ENCODE peak calls at places on chromosomes 16 and 17, in five cellular contexts. N is SK-N-SH, L is H1, S is GM12878, X is K562. F is an unnamed sample.

GRCh38 chr17:64653325-64653984 is 8.7 kb downstream of the SMURF2 start:
- DNase-seq in X (no peak), N (no peak), S (no peak), L (no peak), F (no peak)

GRCh38 chr16:53911506-53911905 is 207.6 kb downstream of the FTO start:
- DNase-seq in L (no peak), X (no peak), S (no peak), N (no peak), F (no peak)

GRCh38 chr17:51371732-51372151 is 111.4 kb downstream of the UTP18 start:
- DNase-seq in N (peak), S (peak), L (peak), X (peak), F (peak)

GRCh38 chr17:4433515-4434031 is at the start of gene SPNS3:
- DNase-seq in S (no peak), N (no peak), X (no peak), L (no peak), F (no peak)

GRCh38 chr16:25210758-25211157 is 6.0 kb upstream of the AQP8 start:
- DNase-seq in L (no peak), X (peak), N (no peak), S (no peak), F (no peak)

GRCh38 chr17:79936661-79937434 is 97.6 kb upstream of the CBX4 start:
- DNase-seq in S (no peak), L (no peak), X (no peak), N (no peak), F (no peak)

GRCh38 chr17:3511841-3512511 is 36.2 kb downstream of the ASPA start:
- DNase-seq in L (no peak), N (no peak), S (no peak), X (no peak), F (no peak)

GRCh38 chr16:27720731-27721547 is 171.0 kb downstream of the KATNIP start:
- DNase-seq in S (no peak), L (no peak), N (no peak), X (no peak), F (no peak)

GRCh38 chr16:11613381-11614303 is 26.9 kb upstream of the LITAF start:
- DNase-seq in N (no peak), S (no peak), L (no peak), X (peak), F (peak)

GRCh38 chr17:14840616-14841231 is 424.4 kb downstream of the PMP22 start:
- DNase-seq in S (no peak), X (no peak), L (no peak), N (no peak), F (no peak)

GRCh38 chr17:21330436-21331160 is 45.6 kb upstream of the KCNJ12 start:
- DNase-seq in S (no peak), X (no peak), L (no peak), N (no peak), F (no peak)

GRCh38 chr17:47276868-47277267 is 23.2 kb downstream of the ITGB3 start:
- DNase-seq in N (no peak), X (peak), S (no peak), L (no peak), F (peak)

GRCh38 chr17:19378416-19379293 is at the start of gene MAPK7:
- DNase-seq in L (no peak), S (no peak), X (no peak), N (no peak), F (no peak)

GRCh38 chr16:64621616-64622015 is 500.2 kb downstream of the CDH11 start:
- DNase-seq in S (no peak), X (no peak), N (no peak), L (no peak), F (no peak)

GRCh38 chr17:50262001-50262794 is 12.1 kb upstream of the TMEM92 start:
- DNase-seq in S (no peak), L (no peak), N (no peak), X (no peak), F (no peak)

GRCh38 chr17:75516619-75517276 is 420 bp downstream of the TSEN54 start:
- DNase-seq in S (no peak), N (no peak), X (peak), L (peak), F (no peak)

GRCh38 chr17:27560668-27561067 is 70.3 kb upstream of the LGALS9 start:
- DNase-seq in N (no peak), S (no peak), X (no peak), L (no peak), F (no peak)

GRCh38 chr16:82118749-82119148 is 51.3 kb downstream of the MPHOSPH6 start:
- DNase-seq in L (no peak), X (no peak), N (no peak), S (no peak), F (no peak)

GRCh38 chr16:48053346-48053745 is 102.4 kb downstream of the ABCC12 start:
- DNase-seq in S (no peak), X (no peak), L (peak), N (no peak), F (no peak)

GRCh38 chr17:58308985-58309917 is 19.3 kb downstream of the TSPOAP1 start:
- DNase-seq in L (peak), N (peak), X (no peak), S (no peak), F (no peak)

GRCh38 chr17:80599546-80600305 is 55.1 kb downstream of the RPTOR start:
- DNase-seq in L (no peak), N (no peak), S (no peak), X (peak), F (peak)

GRCh38 chr16:75244844-75245758 is 6.3 kb downstream of the BCAR1 start:
- DNase-seq in L (no peak), S (no peak), X (no peak), N (peak), F (peak)

GRCh38 chr17:66715745-66716156 is 119.2 kb upstream of the CACNG5 start:
- DNase-seq in N (peak), L (no peak), S (peak), X (peak), F (peak)

GRCh38 chr16:67504190-67505021 is 21.1 kb upstream of the AGRP start:
- DNase-seq in X (peak), N (no peak), S (no peak), L (no peak), F (peak)

GRCh38 chr17:61411114-61411943 is 11.7 kb downstream of the TBX2 start:
- DNase-seq in X (no peak), S (no peak), N (peak), L (peak), F (no peak)

GRCh38 chr16:86383488-86384262 is 126.7 kb upstream of the FOXF1 start:
- DNase-seq in S (no peak), X (peak), N (no peak), L (no peak), F (no peak)

GRCh38 chr16:87661561-87661960 is 59.3 kb downstream of the JPH3 start:
- DNase-seq in L (peak), S (no peak), N (no peak), X (peak), F (peak)

GRCh38 chr16:86063696-86064405 is 164.9 kb downstream of the IRF8 start:
- DNase-seq in X (no peak), S (no peak), L (no peak), N (no peak), F (no peak)

GRCh38 chr17:66432558-66432957 is 130.1 kb downstream of the PRKCA start:
- DNase-seq in S (no peak), L (no peak), N (no peak), X (no peak), F (no peak)

GRCh38 chr16:322476-323143 is 29.9 kb downstream of the AXIN1 start:
- DNase-seq in N (no peak), S (no peak), X (no peak), L (no peak), F (no peak)

GRCh38 chr17:73297934-73298861 is 13.6 kb downstream of the CDC42EP4 start:
- DNase-seq in N (peak), L (no peak), X (peak), S (no peak), F (peak)

GRCh38 chr16:79055251-79055972 is 545.1 kb downstream of the MAF start:
- DNase-seq in X (no peak), S (no peak), L (no peak), N (no peak), F (no peak)

GRCh38 chr16:31416371-31416770 is 11.8 kb downstream of the COX6A2 start:
- DNase-seq in X (no peak), L (no peak), N (no peak), S (no peak), F (no peak)

GRCh38 chr17:27389542-27390140 is 66.6 kb upstream of the KSR1 start:
- DNase-seq in N (no peak), X (no peak), L (no peak), S (no peak), F (no peak)

GRCh38 chr17:79538291-79538690 is 72.6 kb downstream of the RBFOX3 start:
- DNase-seq in L (no peak), X (no peak), S (no peak), N (no peak), F (no peak)

GRCh38 chr16:11196286-11196828 is 59.6 kb downstream of the SOCS1 start:
- DNase-seq in X (no peak), S (no peak), L (no peak), N (no peak), F (no peak)

GRCh38 chr17:74467221-74467951 is 952 bp downstream of the CD300A start:
- DNase-seq in L (no peak), N (no peak), S (peak), X (no peak), F (no peak)

GRCh38 chr17:74466111-74466784 is at the start of gene CD300A:
- DNase-seq in N (no peak), X (no peak), S (no peak), L (peak), F (no peak)

GRCh38 chr17:74464730-74465377 is 1.6 kb upstream of the CD300A start:
- DNase-seq in L (no peak), N (no peak), S (no peak), X (no peak), F (no peak)

GRCh38 chr17:74465378-74466110 is 890 bp upstream of the CD300A start:
- DNase-seq in L (no peak), N (no peak), S (no peak), X (no peak), F (no peak)

DNA sequence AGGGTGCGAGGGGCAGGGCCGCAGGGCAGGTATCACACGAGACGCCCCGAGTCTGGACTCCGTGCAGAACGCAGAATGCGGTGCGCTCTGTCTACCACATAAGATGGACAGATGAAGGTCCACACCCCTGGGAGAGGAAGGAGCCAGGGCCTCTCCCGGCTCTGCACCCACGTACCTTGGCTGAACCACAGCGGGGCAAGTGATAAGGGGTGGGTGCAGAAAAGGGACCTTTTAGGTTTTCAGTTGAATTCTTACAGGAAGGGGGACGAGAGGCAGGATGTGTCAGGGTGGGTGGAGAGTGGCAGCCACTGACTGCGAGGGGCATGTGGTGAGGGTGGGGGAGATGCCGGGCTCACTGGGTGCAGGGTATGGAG is 338 bp downstream of the CD300A start:
- DNase-seq in L (no peak), X (no peak), N (no peak), S (no peak), F (no peak)
- TF ChIP-seq MAX in L (no peak), X (no peak), N (no peak), S (no peak), F (no peak)

GRCh38 chr17:43401293-43401692 is 2.5 kb downstream of the ARL4D start:
- DNase-seq in S (no peak), X (no peak), L (no peak), N (no peak), F (no peak)

GRCh38 chr17:43402567-43402966 is 3.8 kb downstream of the ARL4D start:
- DNase-seq in S (no peak), N (no peak), L (no peak), X (no peak), F (peak)

GRCh38 chr17:43403846-43404245 is 5.1 kb downstream of the ARL4D start:
- DNase-seq in S (no peak), L (no peak), N (peak), X (peak), F (no peak)

GRCh38 chr17:43399839-43400328 is 1.1 kb downstream of the ARL4D start:
- DNase-seq in L (no peak), S (no peak), N (no peak), X (no peak), F (no peak)

GRCh38 chr17:43402078-43402477 is 3.3 kb downstream of the ARL4D start:
- DNase-seq in S (no peak), N (no peak), X (no peak), L (no peak), F (no peak)
- TF ChIP-seq POLR2AphosphoS5 in S (no peak), N (no peak), X (no peak), L (no peak), F (no peak)

GRCh38 chr17:17672453-17673368 is 8.5 kb upstream of the RAI1 start:
- DNase-seq in S (no peak), N (no peak), L (no peak), X (no peak), F (no peak)
- TF ChIP-seq RFX5 in S (no peak), N (no peak), L (no peak), X (no peak), F (no peak)

DNA sequence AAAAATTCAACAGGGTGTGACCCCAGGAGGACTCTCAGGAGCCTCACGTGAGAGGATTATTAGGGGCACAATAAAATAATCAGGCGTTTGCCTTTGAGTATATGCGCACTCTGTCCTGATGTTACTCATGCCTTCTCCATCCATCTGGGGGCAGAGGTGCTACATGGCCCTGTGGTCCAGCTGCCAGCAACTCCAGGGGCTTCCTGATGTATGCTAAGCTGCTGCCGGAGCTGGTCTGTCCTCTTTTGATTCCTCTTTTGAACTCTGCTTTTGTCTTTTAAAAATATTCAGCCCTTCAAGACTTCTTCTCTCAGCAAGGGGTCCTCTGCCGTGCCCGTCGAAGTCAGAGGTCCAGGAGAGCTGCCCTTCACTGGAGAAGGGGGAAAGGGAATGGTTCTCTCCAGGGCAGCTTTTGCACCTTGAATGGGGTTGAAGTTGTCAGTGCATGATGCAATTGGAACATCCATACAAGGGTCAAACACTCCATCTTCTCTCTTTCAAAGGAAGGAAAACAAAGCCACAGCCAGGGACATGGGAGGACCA is 431.4 kb downstream of the SHISA9 start:
- DNase-seq in L (no peak), S (no peak), X (no peak), N (no peak), F (no peak)
- TF ChIP-seq MAX in L (no peak), S (no peak), X (no peak), N (no peak), F (no peak)

DNA sequence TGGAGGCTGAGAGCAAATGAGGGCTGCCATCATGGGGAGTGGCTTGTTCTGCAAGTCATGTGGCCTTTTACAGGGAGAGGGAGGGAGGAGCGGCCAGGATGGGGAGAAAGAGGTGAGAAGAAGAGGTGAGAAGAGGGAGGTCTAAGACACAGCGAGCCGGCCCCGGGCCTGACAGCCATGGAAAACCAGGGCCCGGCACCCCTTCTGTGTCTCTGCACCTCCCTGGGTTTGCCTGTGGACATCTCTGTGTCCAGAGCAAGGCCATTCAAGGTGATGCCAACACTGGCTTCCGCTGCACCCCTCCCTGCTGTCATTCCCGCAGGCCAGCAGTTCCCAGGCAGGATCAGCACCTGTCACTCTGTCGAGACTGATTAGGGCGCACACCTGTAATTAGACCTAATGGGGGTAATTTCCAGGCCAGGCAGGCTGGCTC is 75.6 kb downstream of the MGAT5B start:
- DNase-seq in S (no peak), N (no peak), X (no peak), L (no peak), F (no peak)
- TF ChIP-seq POLR2AphosphoS5 in S (no peak), N (no peak), X (no peak), L (no peak), F (no peak)

DNA sequence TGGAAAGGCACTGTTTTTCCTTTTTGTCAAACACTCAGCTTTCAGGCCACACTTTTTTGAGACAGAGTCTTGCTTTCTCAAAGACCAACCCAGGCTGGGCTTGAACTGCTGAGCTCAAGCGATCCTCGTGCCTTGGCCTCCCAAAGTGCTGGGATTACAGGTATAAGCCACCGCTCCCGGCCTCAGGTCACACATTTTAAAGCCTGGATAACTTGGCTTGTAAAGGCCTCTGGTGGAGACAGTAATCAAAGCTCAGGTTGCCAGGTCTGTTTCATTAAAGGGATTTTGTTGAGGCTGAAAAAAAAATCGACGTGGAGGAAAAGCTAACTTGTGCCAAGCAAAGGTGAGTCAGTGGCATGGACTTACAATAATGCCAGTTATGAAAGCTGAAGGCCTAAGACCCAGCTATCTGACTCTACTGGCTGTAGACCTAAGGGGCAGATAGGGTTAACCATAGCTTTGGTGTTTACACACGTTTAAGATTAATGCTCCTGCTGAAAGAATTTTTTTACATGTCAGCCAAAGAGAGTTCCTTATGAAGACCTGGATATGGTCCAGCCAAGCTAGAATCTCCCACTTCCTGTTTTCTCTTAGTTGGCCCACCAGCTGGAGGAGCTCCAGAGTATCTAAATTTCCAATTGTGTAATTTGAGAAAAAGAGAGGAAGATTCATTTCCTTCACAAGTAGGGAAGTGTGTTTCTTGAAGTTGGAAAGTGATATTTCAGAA is 910 bp downstream of the NBR1 start:
- DNase-seq in S (no peak), N (no peak), L (no peak), X (peak), F (peak)
- TF ChIP-seq RFX5 in S (no peak), N (no peak), L (no peak), X (no peak), F (no peak)

DNA sequence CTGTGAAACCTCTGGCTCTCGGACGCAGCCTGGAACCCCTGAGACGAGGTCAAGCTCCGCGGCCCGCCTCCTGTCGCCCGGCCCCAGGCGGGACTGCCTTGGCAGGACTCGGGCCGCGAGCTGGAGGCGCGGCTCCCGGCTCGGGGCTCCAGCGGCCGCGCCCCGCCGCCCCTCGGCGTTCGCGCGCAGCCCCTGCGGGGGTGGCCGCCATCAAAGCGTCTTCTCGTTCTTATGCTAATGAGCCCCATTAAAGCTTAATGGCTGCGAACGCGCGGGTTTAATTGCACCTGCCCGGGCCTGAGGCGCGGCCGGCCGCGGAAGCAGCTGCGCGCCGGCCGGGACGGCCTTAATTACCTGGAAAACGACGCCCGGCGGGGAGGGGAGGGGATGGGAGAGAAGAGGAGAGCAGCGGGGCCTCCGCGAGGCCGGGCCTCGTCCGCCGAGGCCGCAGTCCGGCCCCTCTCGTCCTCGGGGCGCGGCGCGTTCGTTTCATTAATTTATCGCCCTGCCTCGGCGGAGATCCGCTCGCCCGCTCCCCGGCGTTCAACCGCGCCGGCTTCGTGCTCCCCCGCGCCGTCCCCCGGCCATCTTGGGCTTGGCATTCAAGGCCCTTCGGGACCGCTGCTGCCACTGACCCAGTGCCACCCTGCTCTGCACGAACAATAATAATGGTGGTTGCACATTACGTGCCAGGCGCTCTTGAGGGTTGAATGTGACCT is 19.2 kb downstream of the RAI1 start:
- DNase-seq in L (peak), S (no peak), X (no peak), N (no peak), F (no peak)
- TF ChIP-seq MAX in L (peak), S (no peak), X (no peak), N (no peak), F (no peak)